ENCODE peak calls at places on chromosomes 5 and 9, in nine cellular contexts. K is thyroid gland, W is GM10248, X is hepatocyte, Z is pancreas, J is WERI-Rb-1, S is kidney epithelial cell, R is GM12864, C is breast epithelium. I is an unnamed sample.

GRCh38 chr5:55604611-55605067 is 69.9 kb upstream of the PLPP1 start:
- DNase-seq in K (no peak), W (no peak), X (no peak), Z (no peak), J (no peak), S (no peak), R (no peak), C (no peak), I (no peak)

GRCh38 chr5:369151-369939 is 47.8 kb downstream of the AHRR start:
- DNase-seq in K (no peak), W (no peak), X (no peak), Z (no peak), J (no peak), S (no peak), R (no peak), C (peak), I (peak)

GRCh38 chr9:93127395-93127911 is 6.6 kb downstream of the NINJ1 start:
- DNase-seq in K (peak), W (no peak), X (peak), Z (peak), J (no peak), S (no peak), R (no peak), C (no peak), I (no peak)

GRCh38 chr5:6228257-6229250 is 149.8 kb downstream of the MED10 start:
- DNase-seq in K (no peak), W (no peak), X (no peak), Z (no peak), J (no peak), S (no peak), R (no peak), C (no peak), I (no peak)

GRCh38 chr5:135191084-135191826 is 157.2 kb upstream of the PITX1 start:
- DNase-seq in K (peak), W (peak), X (peak), Z (peak), J (peak), S (peak), R (peak), C (peak), I (peak)

GRCh38 chr9:26157411-26157810 is 479.2 kb upstream of the TUSC1 start:
- DNase-seq in K (no peak), W (no peak), X (no peak), Z (no peak), J (no peak), S (peak), R (no peak), C (no peak), I (no peak)

GRCh38 chr5:52007230-52007858 is 624.1 kb downstream of the ISL1 start:
- DNase-seq in K (no peak), W (no peak), X (peak), Z (no peak), J (peak), S (peak), R (peak), C (no peak), I (no peak)

GRCh38 chr9:84932915-84933527 is 263.5 kb downstream of the NTRK2 start:
- DNase-seq in K (no peak), W (no peak), X (no peak), Z (no peak), J (no peak), S (no peak), R (no peak), C (no peak), I (no peak)

GRCh38 chr5:157665467-157666085 is 5.8 kb upstream of the C5orf52 start:
- DNase-seq in K (no peak), W (no peak), X (peak), Z (no peak), J (no peak), S (peak), R (no peak), C (no peak), I (no peak)

GRCh38 chr9:36914212-36914577 is 119.9 kb downstream of the PAX5 start:
- DNase-seq in K (no peak), W (no peak), X (peak), Z (no peak), J (no peak), S (no peak), R (no peak), C (no peak), I (no peak)

GRCh38 chr5:129904667-129905466 is 602 bp downstream of the CHSY3 start:
- DNase-seq in K (peak), W (no peak), X (peak), Z (peak), J (peak), S (no peak), R (no peak), C (no peak), I (peak)

GRCh38 chr5:52283221-52283620 is 504.5 kb upstream of the ITGA1 start:
- DNase-seq in K (no peak), W (no peak), X (peak), Z (no peak), J (no peak), S (no peak), R (no peak), C (no peak), I (no peak)

GRCh38 chr5:142402752-142403318 is 78.0 kb upstream of the SPRY4 start:
- DNase-seq in K (no peak), W (no peak), X (no peak), Z (no peak), J (no peak), S (no peak), R (no peak), C (no peak), I (no peak)

GRCh38 chr9:20048985-20049384 is 260.1 kb upstream of the SLC24A2 start:
- DNase-seq in K (no peak), W (no peak), X (no peak), Z (no peak), J (no peak), S (no peak), R (no peak), C (no peak), I (no peak)

GRCh38 chr9:134624119-134624826 is 17.3 kb upstream of the COL5A1 start:
- DNase-seq in K (no peak), W (no peak), X (no peak), Z (no peak), J (peak), S (no peak), R (no peak), C (no peak), I (no peak)

GRCh38 chr9:13791816-13792215 is 512.3 kb upstream of the MPDZ start:
- DNase-seq in K (no peak), W (no peak), X (peak), Z (no peak), J (no peak), S (no peak), R (no peak), C (no peak), I (no peak)

GRCh38 chr9:20512106-20512505 is 110.2 kb downstream of the MLLT3 start:
- DNase-seq in K (no peak), W (no peak), X (no peak), Z (no peak), J (no peak), S (no peak), R (no peak), C (no peak), I (no peak)

GRCh38 chr9:123327697-123328100 is 28.3 kb upstream of the CRB2 start:
- DNase-seq in K (peak), W (no peak), X (peak), Z (peak), J (no peak), S (no peak), R (no peak), C (peak), I (no peak)

GRCh38 chr5:151040211-151040747 is 19.9 kb downstream of the GPX3 start:
- DNase-seq in K (peak), W (no peak), X (peak), Z (no peak), J (no peak), S (no peak), R (no peak), C (no peak), I (no peak)

GRCh38 chr5:58901271-58901670 is 318.4 kb downstream of the RAB3C start:
- DNase-seq in K (no peak), W (no peak), X (no peak), Z (no peak), J (no peak), S (no peak), R (no peak), C (no peak), I (no peak)

GRCh38 chr5:88190106-88190834 is 78.4 kb downstream of the TMEM161B start:
- DNase-seq in K (no peak), W (no peak), X (no peak), Z (no peak), J (no peak), S (no peak), R (no peak), C (no peak), I (no peak)

GRCh38 chr9:88476491-88477271 is 58.3 kb upstream of the NXNL2 start:
- DNase-seq in K (peak), W (no peak), X (no peak), Z (no peak), J (no peak), S (peak), R (no peak), C (no peak), I (no peak)

GRCh38 chr9:135783540-135784245 is 81.7 kb downstream of the KCNT1 start:
- DNase-seq in K (no peak), W (no peak), X (no peak), Z (no peak), J (no peak), S (no peak), R (no peak), C (no peak), I (no peak)

GRCh38 chr5:141941307-141941706 is 16.7 kb downstream of the PCDH12 start:
- DNase-seq in K (no peak), W (no peak), X (no peak), Z (no peak), J (no peak), S (no peak), R (no peak), C (peak), I (no peak)

GRCh38 chr5:98997000-98997399 is 68.2 kb upstream of the CHD1 start:
- DNase-seq in K (no peak), W (no peak), X (no peak), Z (no peak), J (no peak), S (no peak), R (no peak), C (no peak), I (no peak)

GRCh38 chr5:5374034-5374715 is 48.3 kb upstream of the ICE1 start:
- DNase-seq in K (no peak), W (no peak), X (no peak), Z (no peak), J (no peak), S (no peak), R (no peak), C (no peak), I (no peak)

GRCh38 chr9:34540826-34541225 is 18.0 kb upstream of the ENHO start:
- DNase-seq in K (no peak), W (no peak), X (peak), Z (no peak), J (no peak), S (no peak), R (no peak), C (no peak), I (no peak)

GRCh38 chr9:114312513-114312875 is 10.4 kb upstream of the ORM1 start:
- DNase-seq in K (no peak), W (no peak), X (no peak), Z (no peak), J (peak), S (no peak), R (no peak), C (no peak), I (no peak)

GRCh38 chr9:37617837-37618236 is 25.4 kb upstream of the TOMM5 start:
- DNase-seq in K (no peak), W (no peak), X (peak), Z (no peak), J (no peak), S (no peak), R (no peak), C (no peak), I (no peak)

GRCh38 chr5:120464627-120465280 is 654 bp downstream of the PRR16 start:
- DNase-seq in K (peak), W (peak), X (peak), Z (peak), J (peak), S (no peak), R (no peak), C (no peak), I (no peak)

GRCh38 chr5:13957032-13957645 is 12.7 kb upstream of the DNAH5 start:
- DNase-seq in K (no peak), W (peak), X (peak), Z (no peak), J (peak), S (peak), R (peak), C (no peak), I (no peak)

GRCh38 chr9:136364942-136365774 is 1.6 kb upstream of the DNLZ start:
- DNase-seq in K (no peak), W (no peak), X (no peak), Z (no peak), J (peak), S (no peak), R (no peak), C (no peak), I (no peak)

GRCh38 chr9:30775236-30775635 is 1609.2 kb upstream of the ACO1 start:
- DNase-seq in K (no peak), W (no peak), X (no peak), Z (no peak), J (no peak), S (no peak), R (no peak), C (no peak), I (no peak)

GRCh38 chr9:86099695-86100364 is 472 bp upstream of the GOLM1 start:
- DNase-seq in K (peak), W (peak), X (peak), Z (no peak), J (no peak), S (no peak), R (no peak), C (peak), I (no peak)

GRCh38 chr9:86102626-86103025 is 3.3 kb upstream of the GOLM1 start:
- DNase-seq in K (no peak), W (no peak), X (no peak), Z (no peak), J (no peak), S (no peak), R (no peak), C (no peak), I (no peak)

GRCh38 chr9:86097510-86098224 is 1.7 kb downstream of the GOLM1 start:
- DNase-seq in K (no peak), W (no peak), X (no peak), Z (no peak), J (no peak), S (no peak), R (no peak), C (no peak), I (no peak)

GRCh38 chr9:86096382-86096781 is 3.0 kb downstream of the GOLM1 start:
- DNase-seq in K (no peak), W (no peak), X (peak), Z (no peak), J (no peak), S (no peak), R (no peak), C (no peak), I (no peak)

DNA sequence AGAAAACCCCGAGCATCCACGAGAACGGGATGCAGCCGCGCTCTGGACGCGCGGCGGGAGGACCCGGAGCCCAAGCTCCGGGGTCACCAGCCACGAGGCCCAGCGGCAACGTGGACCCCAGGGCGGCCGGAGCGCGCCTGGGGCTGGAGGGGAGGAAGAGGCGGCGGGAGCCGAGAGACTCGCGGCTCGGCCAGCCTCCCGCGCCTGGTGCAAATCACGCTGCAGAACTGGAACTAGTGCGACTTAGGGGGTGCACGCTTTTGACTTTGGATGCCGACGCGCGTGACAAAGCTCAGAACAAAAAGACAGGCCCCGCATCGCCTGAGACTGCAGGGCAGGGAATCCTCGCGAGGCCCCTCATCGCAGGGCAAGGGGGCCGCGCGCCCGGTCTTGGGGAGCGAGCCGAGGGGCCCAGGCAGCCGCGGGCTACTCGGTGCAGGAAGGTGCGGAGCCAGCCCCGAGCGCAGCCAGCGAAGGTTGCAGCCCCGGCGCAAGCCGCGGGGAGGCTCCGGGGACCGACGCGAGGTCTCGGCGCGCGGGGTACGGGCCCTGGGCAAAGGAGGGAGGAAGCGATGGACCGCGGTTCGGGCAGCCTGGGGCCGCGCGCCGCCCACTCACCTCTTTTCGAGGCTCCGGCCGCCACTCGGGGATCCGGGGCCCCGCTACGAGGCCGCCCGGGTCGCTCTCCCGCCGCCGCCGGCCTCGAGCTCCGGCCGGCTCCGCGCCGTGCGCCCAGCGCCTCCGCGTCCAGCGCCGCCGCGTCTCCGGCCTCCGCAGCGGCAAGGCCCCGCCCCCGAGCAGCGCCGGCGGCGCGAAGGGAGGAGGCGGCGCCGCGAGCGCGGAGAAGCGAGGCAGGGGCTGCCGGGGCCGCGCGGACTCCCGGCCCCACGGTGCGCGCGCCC is at the start of gene GOLM1:
- DNase-seq in K (peak), W (peak), X (peak), Z (peak), J (peak), S (no peak), R (no peak), C (no peak), I (no peak)
- TF ChIP-seq CTCF in K (no peak), W (peak), X (peak), Z (no peak), J (peak), S (no peak), R (peak), C (peak), I (no peak)

GRCh38 chr9:16386579-16387077 is 483.8 kb downstream of the BNC2 start:
- DNase-seq in K (no peak), W (no peak), X (no peak), Z (no peak), J (peak), S (no peak), R (no peak), C (no peak), I (no peak)
- TF ChIP-seq CTCF in K (no peak), W (no peak), X (no peak), Z (no peak), J (peak), S (no peak), R (no peak), C (no peak), I (no peak)

GRCh38 chr5:111998871-111999270 is 241.9 kb upstream of the NREP start:
- DNase-seq in K (no peak), W (no peak), X (no peak), Z (no peak), J (no peak), S (no peak), R (no peak), C (no peak), I (no peak)
- TF ChIP-seq CTCF in K (no peak), W (no peak), X (no peak), Z (no peak), J (no peak), S (no peak), R (no peak), C (no peak), I (no peak)

GRCh38 chr9:79570449-79571308 is 1.1 kb upstream of the TLE4 start:
- DNase-seq in K (peak), W (peak), X (peak), Z (peak), J (peak), S (no peak), R (no peak), C (peak), I (no peak)
- TF ChIP-seq CTCF in K (no peak), W (no peak), X (no peak), Z (no peak), J (no peak), S (no peak), R (no peak), C (no peak), I (no peak)

GRCh38 chr5:111404270-111404769 is 108.0 kb downstream of the STARD4 start:
- DNase-seq in K (no peak), W (no peak), X (peak), Z (no peak), J (no peak), S (no peak), R (no peak), C (no peak), I (no peak)

GRCh38 chr5:111398013-111398412 is 114.3 kb downstream of the STARD4 start:
- DNase-seq in K (no peak), W (no peak), X (no peak), Z (no peak), J (no peak), S (no peak), R (no peak), C (no peak), I (no peak)

GRCh38 chr5:111407562-111407961 is 104.8 kb downstream of the STARD4 start:
- DNase-seq in K (no peak), W (no peak), X (no peak), Z (no peak), J (no peak), S (no peak), R (no peak), C (no peak), I (no peak)

GRCh38 chr5:111399113-111399512 is 113.2 kb downstream of the STARD4 start:
- DNase-seq in K (no peak), W (no peak), X (no peak), Z (no peak), J (no peak), S (no peak), R (no peak), C (no peak), I (no peak)

GRCh38 chr5:111401906-111402305 is 110.4 kb downstream of the STARD4 start:
- DNase-seq in K (no peak), W (no peak), X (no peak), Z (no peak), J (no peak), S (no peak), R (no peak), C (no peak), I (no peak)
- TF ChIP-seq CTCF in K (no peak), W (no peak), X (no peak), Z (no peak), J (no peak), S (no peak), R (no peak), C (no peak), I (no peak)

DNA sequence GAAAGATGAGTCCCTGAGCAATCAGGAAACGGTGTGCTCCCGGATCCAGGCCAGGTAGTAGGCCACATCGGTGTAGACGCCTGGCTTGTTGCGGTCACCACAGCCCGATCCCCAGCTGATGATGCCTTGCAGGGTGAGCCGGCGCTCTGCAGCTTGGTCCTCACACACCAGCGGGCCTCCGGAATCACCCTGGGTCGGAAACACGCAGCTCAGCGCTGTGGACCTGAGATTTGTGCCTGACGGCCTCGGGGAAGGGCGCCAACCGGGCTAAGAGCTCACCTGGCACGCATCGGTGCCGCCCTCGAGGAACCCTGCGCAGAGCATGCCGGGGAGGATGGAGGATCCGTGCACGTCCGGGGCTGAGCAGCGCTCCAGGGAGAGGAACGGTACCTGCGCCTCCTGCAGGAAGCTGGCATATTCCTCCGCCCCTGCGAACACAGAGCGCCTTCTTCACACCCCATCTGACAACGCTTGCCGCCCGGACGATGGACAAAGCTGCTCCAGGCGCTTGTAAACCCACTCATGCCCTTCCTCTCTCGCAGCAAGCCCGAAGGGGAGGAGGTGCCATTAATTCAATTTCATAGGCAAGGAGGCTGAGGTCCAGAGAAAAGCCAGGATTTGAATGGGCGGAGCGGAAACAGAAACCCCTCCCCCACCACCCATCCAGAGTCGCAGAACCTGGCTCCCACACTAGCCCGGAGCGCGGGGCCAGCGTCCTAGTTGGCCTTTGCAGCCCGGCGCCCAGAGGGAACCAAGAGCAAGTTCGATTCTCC is 2.0 kb upstream of the PFN3 start:
- DNase-seq in K (peak), W (peak), X (peak), Z (peak), J (peak), S (no peak), R (no peak), C (peak), I (peak)
- TF ChIP-seq CTCF in K (peak), W (peak), X (peak), Z (no peak), J (peak), S (peak), R (peak), C (peak), I (peak)

DNA sequence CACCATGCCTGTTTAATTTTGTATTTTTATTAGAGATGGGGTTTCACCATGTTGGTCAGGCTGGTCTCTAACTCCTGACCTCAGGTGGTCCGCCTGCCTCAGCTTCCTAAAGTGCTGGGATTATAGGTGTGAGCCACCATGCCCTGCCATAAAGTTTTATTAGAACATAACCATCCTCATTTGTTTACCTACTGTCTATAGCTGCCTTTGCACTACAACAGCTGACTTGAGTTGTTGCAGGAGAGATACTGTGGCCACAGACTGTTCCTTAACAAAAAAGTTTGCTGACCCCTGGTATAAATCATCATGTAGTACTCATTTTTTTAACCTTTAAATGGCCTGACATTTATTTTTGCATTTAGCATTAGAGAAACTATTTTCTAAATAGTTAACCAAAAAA is 31.7 kb downstream of the SNX30 start:
- DNase-seq in K (no peak), W (no peak), X (no peak), Z (no peak), J (no peak), S (no peak), R (no peak), C (no peak), I (no peak)
- TF ChIP-seq CTCF in K (no peak), W (no peak), X (no peak), Z (no peak), J (no peak), S (no peak), R (no peak), C (no peak), I (no peak)